ENCODE peak calls at places on chromosomes 1 and 21, in four cellular contexts. V, Q, N and M are unnamed samples.

GRCh38 chr21:41726970-41727783 is 39.7 kb downstream of the RIPK4 start:
- DNase-seq in V (no peak), Q (no peak), N (peak; percentile 92), M (peak; percentile 86)

GRCh38 chr1:12145616-12146342 is 21.0 kb upstream of the TNFRSF1B start:
- DNase-seq in V (no peak), Q (no peak), N (no peak), M (no peak)

GRCh38 chr1:200291106-200291505 is 118.7 kb downstream of the ZNF281 start:
- DNase-seq in V (no peak), Q (no peak), N (no peak), M (no peak)

GRCh38 chr1:235239821-235240220 is 78.8 kb upstream of the RBM34 start:
- DNase-seq in V (no peak), Q (no peak), N (no peak), M (no peak)

GRCh38 chr1:45205910-45206721 is at the start of gene ZSWIM5:
- DNase-seq in V (peak; percentile 62), Q (peak; percentile 64), N (peak; percentile 65), M (peak; percentile 45)

GRCh38 chr1:156706647-156707008 is 1.2 kb upstream of the CRABP2 start:
- DNase-seq in V (peak; percentile 77), Q (no peak), N (no peak), M (no peak)

GRCh38 chr1:208047476-208047934 is 136.6 kb upstream of the CD34 start:
- DNase-seq in V (peak; percentile 91), Q (no peak), N (peak; percentile 12), M (no peak)

GRCh38 chr1:17369466-17369865 is 2.5 kb upstream of the PADI6 start:
- DNase-seq in V (no peak), Q (no peak), N (peak; percentile 68), M (peak; percentile 89)

GRCh38 chr1:188070848-188071247 is 1242.1 kb downstream of the PLA2G4A start:
- DNase-seq in V (no peak), Q (no peak), N (no peak), M (no peak)

GRCh38 chr21:38333290-38334272 is 76.8 kb downstream of the KCNJ15 start:
- DNase-seq in V (no peak), Q (no peak), N (peak; percentile 36), M (no peak)

GRCh38 chr1:112714313-112715263 is 544 bp downstream of the PPM1J start:
- DNase-seq in V (no peak), Q (no peak), N (no peak), M (no peak)

GRCh38 chr1:198763298-198763714 is 124.5 kb downstream of the PTPRC start:
- DNase-seq in V (no peak), Q (no peak), N (peak; percentile 33), M (no peak)

GRCh38 chr1:168136709-168137514 is at the start of gene GPR161:
- DNase-seq in V (peak; percentile 73), Q (peak; percentile 61), N (peak; percentile 65), M (no peak)

GRCh38 chr1:64006276-64007051 is 197.0 kb upstream of the UBE2U start:
- DNase-seq in V (no peak), Q (no peak), N (peak; percentile 78), M (peak; percentile 47)

GRCh38 chr1:22141948-22142314 is 966 bp downstream of the WNT4 start:
- DNase-seq in V (no peak), Q (no peak), N (no peak), M (no peak)

GRCh38 chr1:1616045-1616821 is 933 bp downstream of the MIB2 start:
- DNase-seq in V (no peak), Q (no peak), N (no peak), M (no peak)

GRCh38 chr1:1927751-1928150 is 8.7 kb upstream of the TMEM52 start:
- DNase-seq in V (no peak), Q (no peak), N (no peak), M (no peak)

GRCh38 chr1:223706077-223706988 is 6.0 kb upstream of the CAPN2 start:
- DNase-seq in V (peak; percentile 75), Q (no peak), N (peak; percentile 96), M (no peak)

GRCh38 chr1:2925291-2925690 is 96.0 kb upstream of the ACTRT2 start:
- DNase-seq in V (no peak), Q (no peak), N (no peak), M (no peak)

GRCh38 chr1:236311040-236311439 is 29.3 kb upstream of the ERO1B start:
- DNase-seq in V (no peak), Q (no peak), N (no peak), M (no peak)

GRCh38 chr1:84689514-84690396 is 506 bp downstream of the SSX2IP start:
- DNase-seq in V (peak; percentile 62), Q (peak; percentile 53), N (peak; percentile 48), M (no peak)
- TF ChIP-seq CTCF in V (peak; percentile 14), Q (peak; percentile 50), N (no peak), M (peak; percentile 49)

GRCh38 chr1:23530750-23531651 is at the start of gene E2F2:
- DNase-seq in V (peak; percentile 86), Q (peak; percentile 71), N (peak; percentile 88), M (peak; percentile 95)
- TF ChIP-seq CTCF in V (no peak), Q (peak; percentile 19), N (no peak), M (peak; percentile 16)

GRCh38 chr1:48448932-48449331 is 23.1 kb downstream of the SPATA6 start:
- DNase-seq in V (no peak), Q (no peak), N (no peak), M (no peak)

GRCh38 chr1:48450505-48450904 is 21.5 kb downstream of the SPATA6 start:
- DNase-seq in V (no peak), Q (no peak), N (peak; percentile 4), M (no peak)
- TF ChIP-seq CTCF in V (no peak), Q (no peak), N (no peak), M (peak; percentile 18)

GRCh38 chr1:100760511-100760910 is 41.0 kb downstream of the VCAM1 start:
- DNase-seq in V (no peak), Q (no peak), N (no peak), M (no peak)
- TF ChIP-seq CTCF in V (no peak), Q (no peak), N (no peak), M (no peak)

GRCh38 chr1:157995575-157996169 is 2.2 kb downstream of the KIRREL1 start:
- DNase-seq in V (no peak), Q (no peak), N (no peak), M (no peak)
- TF ChIP-seq CTCF in V (no peak), Q (no peak), N (no peak), M (no peak)